ENCODE peak calls at places on chromosome 7, in six cellular contexts. T is HFF-Myc, Y is GM03348, G is GM04504, H is HFFc6, S is prostate gland. M is an unnamed sample.

GRCh38 chr7:66413379-66414114 is 208.4 kb downstream of the TPST1 start:
- DNase-seq in T (peak), Y (peak), G (no peak), H (no peak), S (peak), M (no peak)

GRCh38 chr7:142669074-142669654 is 80.1 kb upstream of the PRSS1 start:
- DNase-seq in T (no peak), Y (peak), G (no peak), H (peak), S (no peak), M (no peak)

GRCh38 chr7:141700848-141701371 is 1.1 kb downstream of the DENND11 start:
- DNase-seq in T (no peak), Y (peak), G (no peak), H (peak), S (no peak), M (no peak)

GRCh38 chr7:39950473-39951155 is 558 bp downstream of the CDK13 start:
- DNase-seq in T (no peak), Y (peak), G (no peak), H (peak), S (peak), M (peak)

GRCh38 chr7:30907527-30908267 is 4.0 kb upstream of the AQP1 start:
- DNase-seq in T (no peak), Y (peak), G (peak), H (no peak), S (no peak), M (no peak)

GRCh38 chr7:34339061-34339526 is 318.9 kb upstream of the NPSR1 start:
- DNase-seq in T (no peak), Y (peak), G (no peak), H (peak), S (no peak), M (no peak)

GRCh38 chr7:1355568-1356340 is 103.5 kb downstream of the MICALL2 start:
- DNase-seq in T (no peak), Y (no peak), G (no peak), H (no peak), S (no peak), M (no peak)

GRCh38 chr7:158113321-158114025 is 474.1 kb downstream of the PTPRN2 start:
- DNase-seq in T (no peak), Y (no peak), G (no peak), H (no peak), S (no peak), M (no peak)

GRCh38 chr7:50221028-50221427 is 83.5 kb upstream of the IKZF1 start:
- DNase-seq in T (no peak), Y (no peak), G (no peak), H (no peak), S (no peak), M (no peak)

GRCh38 chr7:25720427-25720826 is 431.6 kb upstream of the NFE2L3 start:
- DNase-seq in T (no peak), Y (peak), G (no peak), H (no peak), S (no peak), M (no peak)

GRCh38 chr7:66921396-66921917 is 432 bp downstream of the TMEM248 start:
- DNase-seq in T (no peak), Y (peak), G (peak), H (peak), S (peak), M (peak)

GRCh38 chr7:7110706-7111105 is 71.6 kb upstream of the C1GALT1 start:
- DNase-seq in T (no peak), Y (peak), G (no peak), H (no peak), S (no peak), M (no peak)

GRCh38 chr7:20310963-20311742 is 19.5 kb upstream of the ITGB8 start:
- DNase-seq in T (no peak), Y (peak), G (no peak), H (peak), S (no peak), M (peak)

GRCh38 chr7:96322847-96323461 is 1.1 kb upstream of the SLC25A13 start:
- DNase-seq in T (no peak), Y (no peak), G (no peak), H (no peak), S (no peak), M (no peak)

GRCh38 chr7:18762189-18762588 is 266.6 kb downstream of the HDAC9 start:
- DNase-seq in T (no peak), Y (peak), G (no peak), H (peak), S (no peak), M (peak)

GRCh38 chr7:131653418-131654248 is 97.2 kb upstream of the PODXL start:
- DNase-seq in T (no peak), Y (peak), G (peak), H (peak), S (no peak), M (peak)

GRCh38 chr7:1458676-1459511 is at the start of gene MICALL2:
- DNase-seq in T (peak), Y (peak), G (peak), H (peak), S (peak), M (peak)

GRCh38 chr7:140697447-140698143 is 1.1 kb downstream of the NDUFB2 start:
- DNase-seq in T (no peak), Y (peak), G (no peak), H (no peak), S (no peak), M (no peak)

GRCh38 chr7:54813398-54813797 is 54.4 kb upstream of the SEC61G start:
- DNase-seq in T (no peak), Y (peak), G (no peak), H (no peak), S (no peak), M (no peak)

GRCh38 chr7:136359333-136359903 is 382.3 kb upstream of the MTPN start:
- DNase-seq in T (no peak), Y (no peak), G (no peak), H (no peak), S (no peak), M (no peak)

M was measured in NCI-H226.